ENCODE peak calls at places on chromosomes 4 and X, in ten cellular contexts. One of them, this sample, is unnamed.

GRCh38 chr4:141636771-141637460 is 533 bp downstream of the IL15 start:
- DNase-seq in HCT116: peak; percentile 18
- DNase-seq in body of pancreas: peak; percentile 41
- DNase-seq in H54: peak; percentile 20
- DNase-seq in IMR-90: peak; percentile 64
- DNase-seq in ovary: peak; percentile 49
- DNase-seq in esophagus squamous epithelium: no peak
- DNase-seq in NB4: no peak
- DNase-seq in sigmoid colon: peak; percentile 67
- DNase-seq in adrenal gland: peak; percentile 45
- DNase-seq in this sample: no peak

GRCh38 chrX:68892651-68893050 is 63.8 kb downstream of the EFNB1 start:
- DNase-seq in H54: no peak
- DNase-seq in esophagus squamous epithelium: no peak
- DNase-seq in body of pancreas: no peak
- DNase-seq in adrenal gland: no peak
- DNase-seq in NB4: no peak
- DNase-seq in ovary: no peak
- DNase-seq in sigmoid colon: no peak
- DNase-seq in HCT116: no peak
- DNase-seq in IMR-90: no peak
- DNase-seq in this sample: no peak

GRCh38 chr4:2333916-2334644 is 72.2 kb upstream of the MXD4 start:
- DNase-seq in body of pancreas: no peak
- DNase-seq in IMR-90: no peak
- DNase-seq in sigmoid colon: no peak
- DNase-seq in ovary: no peak
- DNase-seq in HCT116: no peak
- DNase-seq in NB4: peak; percentile 52
- DNase-seq in esophagus squamous epithelium: no peak
- DNase-seq in adrenal gland: no peak
- DNase-seq in H54: no peak
- DNase-seq in this sample: no peak

GRCh38 chrX:47358387-47359065 is 11.9 kb upstream of the ZNF157 start:
- DNase-seq in adrenal gland: no peak
- DNase-seq in NB4: peak; percentile 14
- DNase-seq in H54: no peak
- DNase-seq in HCT116: no peak
- DNase-seq in body of pancreas: no peak
- DNase-seq in sigmoid colon: no peak
- DNase-seq in esophagus squamous epithelium: no peak
- DNase-seq in IMR-90: no peak
- DNase-seq in ovary: no peak
- DNase-seq in this sample: no peak

GRCh38 chr4:110170861-110171260 is 27.6 kb downstream of the ELOVL6 start:
- DNase-seq in H54: no peak
- DNase-seq in ovary: no peak
- DNase-seq in adrenal gland: no peak
- DNase-seq in NB4: no peak
- DNase-seq in IMR-90: no peak
- DNase-seq in body of pancreas: no peak
- DNase-seq in esophagus squamous epithelium: no peak
- DNase-seq in sigmoid colon: no peak
- DNase-seq in HCT116: no peak
- DNase-seq in this sample: no peak

GRCh38 chr4:181597766-181598165 is 645.4 kb upstream of the TENM3 start:
- DNase-seq in body of pancreas: no peak
- DNase-seq in HCT116: no peak
- DNase-seq in adrenal gland: no peak
- DNase-seq in IMR-90: peak; percentile 64
- DNase-seq in NB4: no peak
- DNase-seq in H54: no peak
- DNase-seq in esophagus squamous epithelium: no peak
- DNase-seq in sigmoid colon: no peak
- DNase-seq in ovary: no peak
- DNase-seq in this sample: no peak

GRCh38 chr4:89784686-89785227 is 52.2 kb downstream of the SNCA start:
- DNase-seq in sigmoid colon: no peak
- DNase-seq in adrenal gland: no peak
- DNase-seq in body of pancreas: no peak
- DNase-seq in HCT116: no peak
- DNase-seq in IMR-90: no peak
- DNase-seq in NB4: no peak
- DNase-seq in ovary: no peak
- DNase-seq in H54: no peak
- DNase-seq in esophagus squamous epithelium: no peak
- DNase-seq in this sample: no peak

GRCh38 chr4:28730304-28730703 is 1869.7 kb downstream of the STIM2 start:
- DNase-seq in adrenal gland: no peak
- DNase-seq in ovary: no peak
- DNase-seq in IMR-90: no peak
- DNase-seq in body of pancreas: no peak
- DNase-seq in esophagus squamous epithelium: no peak
- DNase-seq in H54: no peak
- DNase-seq in HCT116: no peak
- DNase-seq in NB4: no peak
- DNase-seq in sigmoid colon: no peak
- DNase-seq in this sample: no peak

GRCh38 chrX:16946361-16946964 is at the start of gene REPS2:
- DNase-seq in esophagus squamous epithelium: peak; percentile 32
- DNase-seq in adrenal gland: peak; percentile 90
- DNase-seq in HCT116: peak; percentile 48
- DNase-seq in body of pancreas: peak; percentile 92
- DNase-seq in NB4: peak; percentile 78
- DNase-seq in ovary: peak; percentile 88
- DNase-seq in sigmoid colon: peak; percentile 88
- DNase-seq in H54: peak; percentile 45
- DNase-seq in IMR-90: peak; percentile 18
- DNase-seq in this sample: peak; percentile 94

GRCh38 chr4:71045256-71045655 is 51.8 kb downstream of the DCK start:
- DNase-seq in NB4: no peak
- DNase-seq in esophagus squamous epithelium: no peak
- DNase-seq in sigmoid colon: no peak
- DNase-seq in H54: no peak
- DNase-seq in body of pancreas: no peak
- DNase-seq in ovary: no peak
- DNase-seq in IMR-90: no peak
- DNase-seq in adrenal gland: no peak
- DNase-seq in HCT116: no peak
- DNase-seq in this sample: no peak

DNA sequence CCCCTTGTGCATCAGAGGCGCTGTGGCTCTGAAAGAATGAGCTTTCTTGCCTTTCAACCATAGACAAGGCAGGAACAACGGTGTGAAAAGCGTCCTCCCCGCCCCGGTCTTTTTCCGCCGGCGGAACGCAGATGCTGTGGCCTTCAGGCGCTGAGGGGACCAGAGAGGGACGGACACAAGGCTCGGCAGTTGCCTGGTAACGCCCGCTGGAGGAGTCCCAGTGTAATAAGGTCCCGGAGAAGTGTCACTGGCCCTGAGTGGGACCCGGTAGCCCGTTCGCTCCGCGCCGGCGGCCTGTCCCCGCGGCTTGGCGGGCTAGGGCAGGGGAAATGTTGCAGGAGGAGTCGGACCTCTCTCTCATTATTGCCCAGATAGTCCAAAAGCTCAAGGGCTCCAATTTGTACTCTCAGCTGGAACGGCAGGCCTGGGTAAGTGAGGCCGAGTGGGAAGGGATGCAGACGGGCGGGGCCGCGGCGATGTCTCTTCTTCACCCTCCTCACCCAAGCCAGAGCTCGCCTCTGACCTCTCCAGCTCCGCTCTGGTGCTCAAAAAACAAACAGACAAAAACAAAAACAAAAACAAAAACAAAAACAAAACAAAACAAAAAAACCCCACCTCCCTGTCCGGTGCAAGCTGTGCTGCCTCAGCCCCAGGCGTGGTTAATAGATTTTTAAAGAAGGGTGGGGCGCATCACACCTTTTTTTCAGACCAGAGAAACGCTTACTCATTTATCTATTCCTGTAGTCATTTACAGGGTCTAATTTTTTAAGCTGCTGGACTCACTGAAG is at the start of gene TBC1D19:
- DNase-seq in IMR-90: peak; percentile 85
- DNase-seq in esophagus squamous epithelium: peak; percentile 51
- DNase-seq in sigmoid colon: peak; percentile 95
- DNase-seq in H54: peak; percentile 45
- DNase-seq in adrenal gland: peak; percentile 96
- DNase-seq in NB4: peak; percentile 95
- DNase-seq in ovary: peak; percentile 89
- DNase-seq in body of pancreas: peak; percentile 89
- DNase-seq in HCT116: peak; percentile 80
- DNase-seq in this sample: peak; percentile 97
- TF ChIP-seq POLR2A in IMR-90: no peak
- TF ChIP-seq POLR2A in esophagus squamous epithelium: peak; percentile 34
- TF ChIP-seq POLR2A in sigmoid colon: no peak
- TF ChIP-seq POLR2A in H54: peak; percentile 42
- TF ChIP-seq POLR2A in adrenal gland: peak; percentile 31
- TF ChIP-seq POLR2A in NB4: no peak
- TF ChIP-seq POLR2A in ovary: no peak
- TF ChIP-seq POLR2A in body of pancreas: peak; percentile 32
- TF ChIP-seq POLR2A in HCT116: peak; percentile 45
- TF ChIP-seq POLR2A in this sample: no peak

DNA sequence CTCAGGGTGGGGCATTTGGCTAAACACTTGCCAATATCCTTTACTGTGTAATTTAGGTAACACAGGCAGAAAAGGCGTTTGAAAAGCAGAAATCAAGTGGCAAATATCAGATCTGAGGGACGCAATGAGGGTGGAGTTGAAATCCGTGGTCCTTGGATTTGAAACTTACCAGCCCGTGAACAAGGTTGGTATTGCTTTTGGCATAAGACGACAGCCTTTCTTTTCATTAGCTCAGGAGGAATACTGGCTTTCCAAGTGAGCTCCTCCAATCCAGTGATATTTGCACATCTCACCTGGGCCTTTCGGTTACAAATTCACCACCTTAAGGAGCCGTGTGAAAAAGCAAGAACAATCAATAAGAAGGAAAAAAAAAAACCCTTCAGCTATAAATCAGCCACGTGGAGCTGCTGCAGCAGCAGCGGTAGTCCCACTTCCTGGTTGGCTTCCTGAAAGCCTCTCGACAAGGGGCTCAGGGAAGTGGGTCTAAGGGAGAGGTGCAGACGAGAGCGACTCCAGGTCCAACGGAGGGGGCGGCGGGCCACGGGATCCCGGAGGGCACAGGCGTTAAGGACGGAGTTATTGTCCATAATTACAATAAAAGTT is 717 bp upstream of the GALNT7 start:
- DNase-seq in esophagus squamous epithelium: no peak
- DNase-seq in body of pancreas: peak; percentile 61
- DNase-seq in sigmoid colon: peak; percentile 67
- DNase-seq in adrenal gland: peak; percentile 20
- DNase-seq in IMR-90: peak; percentile 30
- DNase-seq in NB4: peak; percentile 77
- DNase-seq in H54: no peak
- DNase-seq in HCT116: peak; percentile 52
- DNase-seq in ovary: peak; percentile 47
- DNase-seq in this sample: no peak
- TF ChIP-seq POLR2A in esophagus squamous epithelium: no peak
- TF ChIP-seq POLR2A in body of pancreas: peak; percentile 30
- TF ChIP-seq POLR2A in sigmoid colon: no peak
- TF ChIP-seq POLR2A in adrenal gland: no peak
- TF ChIP-seq POLR2A in IMR-90: no peak
- TF ChIP-seq POLR2A in NB4: peak; percentile 15
- TF ChIP-seq POLR2A in H54: peak; percentile 41
- TF ChIP-seq POLR2A in HCT116: no peak
- TF ChIP-seq POLR2A in ovary: no peak
- TF ChIP-seq POLR2A in this sample: no peak

DNA sequence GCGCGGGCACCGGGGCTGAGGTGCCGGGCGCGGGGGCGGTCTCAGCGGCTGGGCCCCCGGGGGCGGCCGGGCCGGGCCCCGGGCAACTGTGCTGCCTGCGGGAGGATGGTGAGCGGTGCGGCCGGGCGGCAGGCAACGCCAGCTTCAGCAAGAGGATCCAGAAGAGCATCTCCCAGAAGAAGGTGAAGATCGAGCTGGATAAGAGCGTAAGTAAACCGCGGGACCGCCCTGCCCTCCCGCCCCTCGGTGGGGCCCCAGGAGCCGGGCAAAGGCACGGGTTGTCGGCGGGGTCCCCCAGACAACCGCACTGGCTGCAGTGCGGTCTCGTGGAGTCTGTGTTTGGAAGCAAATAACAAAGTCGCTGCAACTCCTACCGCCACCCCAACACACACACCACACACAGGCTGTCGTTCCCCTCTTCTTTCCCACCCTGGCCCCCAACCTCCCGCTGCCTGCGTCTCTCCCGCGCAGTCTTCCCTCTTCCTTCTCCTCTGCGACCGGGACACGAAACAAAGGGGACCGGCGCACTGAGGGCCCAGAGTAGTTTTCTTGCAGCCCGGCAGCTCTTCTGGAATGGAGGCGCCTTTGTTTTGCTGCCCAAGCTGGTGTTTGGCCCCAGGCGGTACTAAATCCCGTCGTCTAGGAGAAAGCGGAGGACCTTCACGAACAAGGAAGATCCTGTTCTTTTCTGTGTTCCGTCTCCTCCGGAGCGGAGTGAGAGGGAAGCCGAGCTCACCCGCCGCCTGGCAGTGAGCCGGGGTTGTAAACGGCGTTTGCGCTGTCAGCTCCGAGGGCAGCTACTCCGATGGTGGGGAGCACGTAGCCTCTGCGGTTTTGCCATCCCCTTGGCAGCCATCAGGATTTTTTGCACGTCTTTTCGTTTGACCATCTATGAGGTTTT is 788 bp downstream of the SAP30 start:
- DNase-seq in H54: peak; percentile 8
- DNase-seq in IMR-90: peak; percentile 69
- DNase-seq in adrenal gland: peak; percentile 74
- DNase-seq in body of pancreas: peak; percentile 67
- DNase-seq in HCT116: no peak
- DNase-seq in esophagus squamous epithelium: no peak
- DNase-seq in sigmoid colon: peak; percentile 89
- DNase-seq in NB4: peak; percentile 79
- DNase-seq in ovary: peak; percentile 83
- DNase-seq in this sample: peak; percentile 94
- TF ChIP-seq POLR2A in H54: no peak
- TF ChIP-seq POLR2A in IMR-90: no peak
- TF ChIP-seq POLR2A in adrenal gland: no peak
- TF ChIP-seq POLR2A in body of pancreas: no peak
- TF ChIP-seq POLR2A in HCT116: no peak
- TF ChIP-seq POLR2A in esophagus squamous epithelium: peak; percentile 15
- TF ChIP-seq POLR2A in sigmoid colon: peak; percentile 66
- TF ChIP-seq POLR2A in NB4: no peak
- TF ChIP-seq POLR2A in ovary: no peak
- TF ChIP-seq POLR2A in this sample: no peak

DNA sequence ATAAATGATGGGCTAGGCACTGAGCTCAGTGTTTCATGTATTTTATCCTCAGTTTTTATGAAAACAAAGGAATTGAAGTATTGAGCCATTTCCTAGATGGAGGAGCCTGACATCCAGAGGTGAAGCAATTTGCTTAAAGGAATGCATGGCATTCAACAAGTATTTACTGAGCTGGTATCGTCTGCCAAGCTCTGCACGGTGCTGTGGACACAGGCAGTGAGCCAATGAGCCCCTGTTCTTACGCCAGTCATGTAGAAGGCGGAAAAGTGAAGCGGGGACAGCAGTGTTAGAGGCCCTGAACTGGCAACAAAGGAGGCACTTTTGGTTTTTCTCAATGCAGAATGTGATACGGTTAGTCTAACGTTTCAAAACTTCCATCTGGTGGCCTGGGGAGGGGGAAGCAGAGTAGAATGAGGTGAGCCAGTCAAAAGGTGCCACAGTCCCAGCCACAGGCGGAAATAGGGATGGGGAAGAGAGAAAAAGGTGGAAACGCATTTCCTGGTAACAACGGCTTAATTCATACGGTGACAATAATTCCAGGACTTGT is 134.1 kb downstream of the AFAP1 start:
- DNase-seq in esophagus squamous epithelium: no peak
- DNase-seq in body of pancreas: peak; percentile 74
- DNase-seq in H54: peak; percentile 26
- DNase-seq in sigmoid colon: no peak
- DNase-seq in ovary: no peak
- DNase-seq in HCT116: no peak
- DNase-seq in adrenal gland: peak; percentile 43
- DNase-seq in NB4: no peak
- DNase-seq in IMR-90: peak; percentile 95
- DNase-seq in this sample: peak; percentile 60
- TF ChIP-seq POLR2A in esophagus squamous epithelium: no peak
- TF ChIP-seq POLR2A in body of pancreas: no peak
- TF ChIP-seq POLR2A in H54: no peak
- TF ChIP-seq POLR2A in sigmoid colon: no peak
- TF ChIP-seq POLR2A in ovary: no peak
- TF ChIP-seq POLR2A in HCT116: no peak
- TF ChIP-seq POLR2A in adrenal gland: no peak
- TF ChIP-seq POLR2A in NB4: no peak
- TF ChIP-seq POLR2A in IMR-90: no peak
- TF ChIP-seq POLR2A in this sample: no peak

This sample was measured in lower leg skin.